ENCODE peak calls at places on chromosome 14, in five cellular contexts. M is Calu3, Z is aorta, B is NCI-H1092 treated with DMSO at 0.1 percent for 48 hours, L is T follicular helper cell. T is an unnamed sample.

GRCh38 chr14:102594514-102595175 is 2.2 kb downstream of the RCOR1 start:
- DNase-seq in M (peak; percentile 76), Z (peak; percentile 77), B (peak; percentile 55), L (peak; percentile 32), T (peak; percentile 73)

GRCh38 chr14:53793790-53794560 is 162.7 kb downstream of the BMP4 start:
- DNase-seq in M (no peak), Z (no peak), B (peak; percentile 97), L (no peak), T (no peak)

GRCh38 chr14:85533821-85534271 is 3.9 kb downstream of the FLRT2 start:
- DNase-seq in M (no peak), Z (peak; percentile 75), B (peak; percentile 44), L (no peak), T (peak; percentile 37)

GRCh38 chr14:101250336-101250947 is 310.9 kb upstream of the DIO3 start:
- DNase-seq in M (no peak), Z (no peak), B (no peak), L (no peak), T (no peak)

GRCh38 chr14:101665478-101666078 is 95.9 kb upstream of the PPP2R5C start:
- DNase-seq in M (peak; percentile 79), Z (no peak), B (peak; percentile 37), L (peak; percentile 3), T (peak; percentile 43)

GRCh38 chr14:100025111-100025510 is 40.1 kb upstream of the EVL start:
- DNase-seq in M (peak; percentile 74), Z (no peak), B (no peak), L (no peak), T (peak; percentile 58)

GRCh38 chr14:95849761-95850160 is 26.9 kb upstream of the TUNAR start:
- DNase-seq in M (no peak), Z (no peak), B (no peak), L (no peak), T (no peak)

GRCh38 chr14:103641181-103641580 is 12.2 kb downstream of the KLC1 start:
- DNase-seq in M (no peak), Z (no peak), B (no peak), L (no peak), T (peak; percentile 76)

GRCh38 chr14:64760146-64760755 is 56.0 kb downstream of the PLEKHG3 start:
- DNase-seq in M (peak; percentile 71), Z (peak; percentile 83), B (peak; percentile 33), L (peak; percentile 44), T (peak; percentile 45)

GRCh38 chr14:43143106-43143505 is 1364.0 kb downstream of the FSCB start:
- DNase-seq in M (no peak), Z (no peak), B (no peak), L (no peak), T (no peak)

GRCh38 chr14:77161011-77161410 is 19.4 kb upstream of the ZDHHC22 start:
- DNase-seq in M (no peak), Z (no peak), B (no peak), L (no peak), T (no peak)

GRCh38 chr14:58607131-58607531 is 30.6 kb upstream of the DACT1 start:
- DNase-seq in M (no peak), Z (no peak), B (no peak), L (no peak), T (no peak)

GRCh38 chr14:66395300-66395699 is 90.9 kb upstream of the CCDC196 start:
- DNase-seq in M (peak; percentile 16), Z (no peak), B (no peak), L (no peak), T (no peak)

GRCh38 chr14:100440758-100441203 is 117.6 kb downstream of the SLC25A47 start:
- DNase-seq in M (no peak), Z (no peak), B (no peak), L (no peak), T (no peak)

GRCh38 chr14:100504372-100505078 is 82.7 kb downstream of the BEGAIN start:
- DNase-seq in M (no peak), Z (no peak), B (no peak), L (no peak), T (peak; percentile 19)

GRCh38 chr14:54548491-54548890 is 18.4 kb upstream of the SAMD4A start:
- DNase-seq in M (no peak), Z (no peak), B (no peak), L (no peak), T (no peak)

GRCh38 chr14:68574906-68575305 is 218.0 kb downstream of the ZFP36L1 start:
- DNase-seq in M (no peak), Z (no peak), B (peak; percentile 11), L (no peak), T (peak; percentile 61)

GRCh38 chr14:21668377-21668776 is 5.2 kb downstream of the OR4E1 start:
- DNase-seq in M (no peak), Z (no peak), B (no peak), L (no peak), T (peak; percentile 89)

GRCh38 chr14:31703056-31703455 is 141.9 kb downstream of the NUBPL start:
- DNase-seq in M (no peak), Z (no peak), B (no peak), L (no peak), T (no peak)

GRCh38 chr14:94121485-94121884 is 7.9 kb downstream of the IFI27L2 start:
- DNase-seq in M (no peak), Z (no peak), B (no peak), L (no peak), T (no peak)

GRCh38 chr14:92549853-92550244 is 36.3 kb downstream of the RIN3 start:
- DNase-seq in M (no peak), Z (peak; percentile 89), B (peak; percentile 18), L (no peak), T (peak; percentile 45)

GRCh38 chr14:50038398-50039119 is 77.8 kb downstream of the VCPKMT start:
- DNase-seq in M (no peak), Z (no peak), B (no peak), L (no peak), T (peak; percentile 100)

GRCh38 chr14:23113346-23114119 is 5.5 kb downstream of the CEBPE start:
- DNase-seq in M (no peak), Z (peak; percentile 69), B (no peak), L (no peak), T (peak; percentile 74)

GRCh38 chr14:64773577-64773976 is 69.4 kb downstream of the PLEKHG3 start:
- DNase-seq in M (no peak), Z (peak; percentile 57), B (no peak), L (no peak), T (no peak)

GRCh38 chr14:55891692-55892091 is 226.5 kb upstream of the PELI2 start:
- DNase-seq in M (no peak), Z (no peak), B (no peak), L (no peak), T (no peak)

GRCh38 chr14:75545907-75546306 is 23.6 kb downstream of the BATF start:
- DNase-seq in M (no peak), Z (no peak), B (no peak), L (no peak), T (no peak)

GRCh38 chr14:104359969-104360442 is 219.6 kb upstream of the C14orf180 start:
- DNase-seq in M (no peak), Z (peak; percentile 58), B (no peak), L (no peak), T (no peak)

GRCh38 chr14:103250888-103251287 is 83.1 kb upstream of the EIF5 start:
- DNase-seq in M (no peak), Z (no peak), B (no peak), L (no peak), T (no peak)

GRCh38 chr14:76710093-76711010 is 50.9 kb upstream of the VASH1 start:
- DNase-seq in M (peak; percentile 26), Z (no peak), B (peak; percentile 65), L (peak; percentile 7), T (peak; percentile 64)

GRCh38 chr14:103112488-103113243 is 10.6 kb upstream of the TNFAIP2 start:
- DNase-seq in M (no peak), Z (no peak), B (no peak), L (no peak), T (no peak)

GRCh38 chr14:69657961-69658360 is 46.6 kb downstream of the SUSD6 start:
- DNase-seq in M (peak; percentile 43), Z (no peak), B (peak; percentile 17), L (no peak), T (peak; percentile 29)

GRCh38 chr14:105489607-105490317 is 1.3 kb upstream of the TEDC1 start:
- DNase-seq in M (peak; percentile 89), Z (peak; percentile 92), B (peak; percentile 89), L (peak; percentile 85), T (peak; percentile 74)

GRCh38 chr14:41285193-41285748 is 321.4 kb upstream of the LRFN5 start:
- DNase-seq in M (no peak), Z (no peak), B (peak; percentile 66), L (no peak), T (peak; percentile 58)

GRCh38 chr14:68236525-68236924 is 416.9 kb downstream of the RAD51B start:
- DNase-seq in M (no peak), Z (no peak), B (no peak), L (no peak), T (no peak)

GRCh38 chr14:93033983-93034670 is 81.6 kb downstream of the ITPK1 start:
- DNase-seq in M (peak; percentile 44), Z (no peak), B (no peak), L (peak; percentile 6), T (no peak)

GRCh38 chr14:87745507-87746118 is 247.4 kb downstream of the GALC start:
- DNase-seq in M (peak; percentile 44), Z (no peak), B (no peak), L (no peak), T (peak; percentile 53)

GRCh38 chr14:33679461-33680225 is 271.2 kb downstream of the EGLN3 start:
- DNase-seq in M (no peak), Z (no peak), B (no peak), L (no peak), T (peak; percentile 75)

GRCh38 chr14:53954551-53955233 is 1.9 kb downstream of the BMP4 start:
- DNase-seq in M (peak; percentile 36), Z (peak; percentile 77), B (no peak), L (no peak), T (peak; percentile 17)